ENCODE peak calls at places on chromosome 3, in eight cellular contexts. R is IMR-90, I is prostate gland, Z is transverse colon, N is tibial nerve, M is stomach, D is upper lobe of left lung, K is sigmoid colon. W is an unnamed sample. For H3K4me1, the result is how much of the 10 kb centered on the place peaks cover.

GRCh38 chr3:195566797-195567196 is 16.9 kb downstream of the APOD start:
- DNase-seq in R (no peak), Z (no peak), I (no peak), K (no peak), N (no peak), D (no peak), M (no peak), W (no peak)

GRCh38 chr3:11245827-11246662 is 26.2 kb upstream of the ATG7 start:
- DNase-seq in K (no peak), D (no peak), Z (no peak), M (no peak), I (no peak), R (no peak), N (no peak), W (no peak)

GRCh38 chr3:195156286-195156890 is 114.6 kb downstream of the XXYLT1 start:
- DNase-seq in N (no peak), K (no peak), R (no peak), I (no peak), M (no peak), Z (no peak), D (no peak), W (no peak)

GRCh38 chr3:171353423-171353822 is 106.8 kb downstream of the TNIK start:
- DNase-seq in I (no peak), R (peak), D (no peak), Z (no peak), M (no peak), K (no peak), N (no peak), W (no peak)

GRCh38 chr3:5806192-5806591 is 618.7 kb downstream of the EDEM1 start:
- DNase-seq in Z (no peak), M (no peak), D (no peak), N (no peak), K (no peak), I (no peak), R (no peak), W (no peak)

GRCh38 chr3:30319713-30320112 is 286.7 kb upstream of the TGFBR2 start:
- DNase-seq in D (peak), K (no peak), Z (peak), R (peak), M (no peak), N (no peak), I (no peak), W (no peak)

GRCh38 chr3:197466586-197467399 is 89.0 kb downstream of the BDH1 start:
- DNase-seq in M (no peak), I (no peak), Z (no peak), N (no peak), D (no peak), R (peak), K (no peak), W (no peak)

GRCh38 chr3:171415070-171415469 is 45.1 kb downstream of the TNIK start:
- DNase-seq in K (no peak), Z (no peak), R (peak), D (peak), N (no peak), M (no peak), I (no peak), W (no peak)

GRCh38 chr3:184443831-184444230 is 64.0 kb downstream of the CHRD start:
- DNase-seq in R (no peak), Z (no peak), D (no peak), K (no peak), M (no peak), I (no peak), N (no peak), W (no peak)

GRCh38 chr3:171874251-171874679 is 31.1 kb downstream of the TMEM212 start:
- DNase-seq in I (no peak), M (no peak), Z (no peak), R (peak), N (no peak), K (no peak), D (peak), W (no peak)

GRCh38 chr3:34256021-34256420 is 457.6 kb downstream of the PDCD6IP start:
- DNase-seq in M (no peak), I (peak), N (no peak), Z (no peak), D (no peak), R (no peak), K (no peak), W (no peak)

GRCh38 chr3:171979081-171979480 is 60.3 kb upstream of the FNDC3B start:
- DNase-seq in K (no peak), Z (no peak), D (no peak), N (no peak), I (no peak), M (no peak), R (no peak), W (no peak)

GRCh38 chr3:42979044-42979962 is at the start of gene GASK1A:
- DNase-seq in Z (peak), I (peak), M (peak), N (peak), K (peak), R (no peak), D (peak), W (peak)

GRCh38 chr3:99776516-99777209 is 41.0 kb upstream of the CMSS1 start:
- DNase-seq in M (no peak), I (no peak), K (no peak), R (peak), Z (no peak), D (no peak), N (no peak), W (no peak)

GRCh38 chr3:127304121-127304744 is 16.4 kb upstream of the PRR20G start:
- DNase-seq in K (no peak), Z (peak), D (peak), R (no peak), M (peak), N (no peak), I (peak), W (no peak)

GRCh38 chr3:51953445-51953844 is 1.7 kb upstream of the GPR62 start:
- DNase-seq in D (no peak), Z (no peak), R (peak), N (no peak), K (no peak), I (no peak), M (no peak), W (no peak)

GRCh38 chr3:133479895-133480669 is 80.2 kb downstream of the BFSP2 start:
- DNase-seq in Z (no peak), K (no peak), D (no peak), R (no peak), M (no peak), I (peak), N (no peak), W (no peak)

GRCh38 chr3:133477497-133477896 is 77.6 kb downstream of the BFSP2 start:
- DNase-seq in R (no peak), Z (no peak), I (no peak), K (no peak), M (no peak), N (no peak), D (no peak), W (no peak)

GRCh38 chr3:133476971-133477375 is 77.1 kb downstream of the BFSP2 start:
- DNase-seq in D (no peak), M (no peak), N (no peak), R (no peak), K (no peak), Z (no peak), I (no peak), W (no peak)

GRCh38 chr3:133478624-133479023 is 78.8 kb downstream of the BFSP2 start:
- DNase-seq in K (no peak), M (no peak), I (no peak), N (no peak), D (no peak), Z (no peak), R (no peak), W (no peak)

GRCh38 chr3:133479401-133479800 is 79.5 kb downstream of the BFSP2 start:
- DNase-seq in N (no peak), R (no peak), K (no peak), M (no peak), I (no peak), Z (no peak), D (no peak), W (no peak)
- H3K4me1 ChIP-seq in N (under half), R (under half), K (under half), M (under half), I (under half), Z (under half), D (under half), W (under half)

GRCh38 chr3:160003520-160004128 is 15.0 kb downstream of the IL12A start:
- DNase-seq in N (peak), R (peak), D (peak), I (no peak), K (peak), M (peak), Z (peak), W (no peak)
- TF ChIP-seq CTCF in N (peak), R (peak), D (peak), I (no peak), K (peak), M (peak), Z (peak), W (peak)

GRCh38 chr3:119550090-119550910 is 9.1 kb downstream of the CD80 start:
- DNase-seq in Z (no peak), M (no peak), R (no peak), I (no peak), D (no peak), K (no peak), N (no peak), W (no peak)

GRCh38 chr3:119557192-119557873 is 2.1 kb downstream of the CD80 start:
- DNase-seq in N (no peak), K (no peak), Z (no peak), M (no peak), I (no peak), D (no peak), R (no peak), W (no peak)

GRCh38 chr3:119555309-119555735 is 4.1 kb downstream of the CD80 start:
- DNase-seq in D (peak), K (no peak), N (no peak), Z (no peak), R (no peak), I (no peak), M (no peak), W (no peak)

GRCh38 chr3:119555929-119556328 is 3.5 kb downstream of the CD80 start:
- DNase-seq in I (no peak), D (no peak), N (no peak), M (no peak), Z (no peak), R (no peak), K (no peak), W (no peak)

DNA sequence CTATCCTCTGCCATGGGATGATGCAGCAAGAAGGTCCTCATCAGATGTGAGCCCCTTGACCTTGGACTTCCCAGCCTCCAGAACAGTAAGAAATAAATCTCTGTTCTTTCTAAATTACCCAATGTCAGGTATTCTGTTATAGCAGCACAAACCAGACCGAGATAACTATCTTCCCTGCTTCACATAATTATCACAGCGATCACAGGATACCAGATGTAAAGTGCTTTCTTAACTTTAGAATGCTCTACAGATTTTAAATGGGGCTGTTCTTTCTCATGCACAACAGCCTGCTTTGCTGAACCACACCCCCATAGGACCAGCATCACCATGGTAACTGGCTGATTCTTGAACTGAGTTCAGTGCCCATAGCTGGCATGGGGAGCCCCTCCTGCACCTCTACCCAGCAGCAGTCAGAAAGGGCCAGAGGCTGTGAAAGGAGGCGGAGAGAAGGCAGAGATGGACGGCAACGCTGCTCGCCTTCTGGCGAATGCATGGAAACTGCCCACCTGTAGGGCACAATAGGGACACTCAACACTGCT is 7.8 kb downstream of the CD80 start:
- DNase-seq in K (no peak), Z (no peak), I (no peak), M (no peak), D (no peak), R (no peak), N (no peak), W (no peak)
- TF ChIP-seq POLR2A in K (no peak), Z (no peak), I (no peak), M (no peak), D (no peak), R (no peak), N (no peak), W (no peak)

GRCh38 chr3:45991341-45991740 is 4.3 kb downstream of the FYCO1 start:
- DNase-seq in M (no peak), Z (no peak), K (no peak), I (no peak), D (no peak), R (no peak), N (no peak), W (no peak)

GRCh38 chr3:45993421-45994027 is 2.1 kb downstream of the FYCO1 start:
- DNase-seq in R (no peak), N (no peak), Z (no peak), M (no peak), K (no peak), I (no peak), D (no peak), W (no peak)

GRCh38 chr3:45994661-45995369 is 809 bp downstream of the FYCO1 start:
- DNase-seq in N (no peak), I (no peak), K (peak), D (peak), R (no peak), Z (peak), M (no peak), W (peak)

GRCh38 chr3:45992133-45992729 is 3.4 kb downstream of the FYCO1 start:
- DNase-seq in K (peak), Z (no peak), M (no peak), R (no peak), I (no peak), N (no peak), D (no peak), W (no peak)

GRCh38 chr3:45992820-45993219 is 2.8 kb downstream of the FYCO1 start:
- DNase-seq in R (peak), I (no peak), M (no peak), N (no peak), Z (no peak), D (no peak), K (no peak), W (no peak)
- H3K4me1 ChIP-seq in R (under half), I (under half), M (half or more), N (under half), Z (under half), D (half or more), K (half or more), W (half or more)

GRCh38 chr3:66755924-66756323 is 242.2 kb upstream of the KBTBD8 start:
- DNase-seq in I (no peak), R (no peak), N (no peak), D (no peak), Z (no peak), K (no peak), M (no peak), W (no peak)

GRCh38 chr3:66761093-66761780 is 236.9 kb upstream of the KBTBD8 start:
- DNase-seq in Z (no peak), N (no peak), M (no peak), I (no peak), D (no peak), R (peak), K (no peak), W (no peak)

GRCh38 chr3:66753670-66754069 is 244.4 kb upstream of the KBTBD8 start:
- DNase-seq in Z (no peak), M (no peak), D (no peak), R (no peak), K (no peak), I (no peak), N (no peak), W (no peak)

GRCh38 chr3:66754613-66755012 is 243.5 kb upstream of the KBTBD8 start:
- DNase-seq in I (no peak), N (no peak), Z (no peak), D (no peak), R (no peak), K (no peak), M (no peak), W (no peak)

DNA sequence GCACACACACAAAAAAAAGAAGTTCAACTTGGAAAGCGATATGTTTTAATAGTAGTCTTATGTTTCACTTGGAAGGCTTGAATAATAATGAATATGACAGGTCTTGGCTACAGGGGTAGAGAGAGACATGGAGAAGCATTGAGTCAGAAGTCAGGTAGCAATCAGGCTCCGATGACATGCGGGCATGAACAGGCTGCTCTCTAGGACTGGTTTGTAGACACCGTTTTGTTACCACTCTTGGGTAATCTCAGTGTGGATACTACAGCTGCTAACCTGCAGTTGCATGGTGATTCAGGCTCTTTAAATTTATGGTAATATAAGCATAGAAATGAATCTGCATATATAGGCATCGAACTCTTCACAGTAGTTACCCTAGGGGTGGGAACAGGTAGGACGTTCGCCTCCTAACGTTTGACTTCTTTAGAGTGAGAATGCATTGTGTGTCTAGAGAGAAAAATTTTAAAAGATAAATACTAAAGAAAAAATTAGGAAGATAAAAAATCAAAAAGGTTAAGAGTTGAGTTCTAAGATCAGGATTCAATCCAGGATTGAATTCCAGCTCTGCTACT is 241.6 kb upstream of the KBTBD8 start:
- DNase-seq in Z (no peak), I (no peak), M (no peak), D (no peak), N (no peak), K (no peak), R (peak), W (no peak)
- TF ChIP-seq CTCF in Z (no peak), I (no peak), M (no peak), D (no peak), N (no peak), K (no peak), R (no peak), W (no peak)

GRCh38 chr3:129366312-129366831 is 62.1 kb downstream of the EFCAB12 start:
- DNase-seq in Z (no peak), M (no peak), K (no peak), N (no peak), R (no peak), I (no peak), D (no peak), W (no peak)
- TF ChIP-seq POLR2A in Z (no peak), M (no peak), K (no peak), N (no peak), R (no peak), I (no peak), D (no peak), W (no peak)

DNA sequence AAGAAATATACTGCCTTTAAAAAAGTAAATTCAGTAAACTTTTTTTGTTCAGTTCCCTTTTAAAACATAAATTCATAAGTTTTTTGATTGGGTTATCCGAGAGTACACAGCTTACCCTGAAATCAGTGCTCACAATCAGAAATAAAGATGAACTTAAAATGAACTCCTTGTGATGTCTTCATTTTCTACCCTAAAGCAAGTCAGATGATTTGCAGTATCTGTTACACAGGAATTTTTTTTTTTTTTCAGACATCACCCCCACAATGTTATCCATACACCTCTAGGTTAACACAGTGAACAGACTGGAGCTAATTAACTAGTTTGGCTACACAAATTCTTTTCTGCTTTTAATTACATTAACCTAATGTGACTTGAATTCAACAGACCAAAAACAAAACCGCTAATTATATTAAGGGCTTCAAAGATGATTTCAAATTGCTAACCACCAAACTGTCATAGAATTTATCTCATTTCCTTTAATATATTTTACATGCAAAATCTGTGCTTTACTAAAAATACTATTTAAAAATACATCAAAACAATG is 1042.0 kb downstream of the ROBO1 start:
- DNase-seq in R (no peak), I (no peak), N (no peak), M (no peak), D (no peak), K (no peak), Z (no peak), W (no peak)
- H3K4me1 ChIP-seq in R (under half), I (under half), N (under half), M (under half), D (under half), K (under half), Z (under half), W (under half)

W was measured in right lobe of liver.